ENCODE peak calls at places on chromosome 3, in four cellular contexts. W, U, V and F are unnamed samples.

GRCh38 chr3:143203848-143204247 is 84.3 kb downstream of the CHST2 start:
- DNase-seq in W (no peak), U (no peak), V (no peak), F (no peak)

GRCh38 chr3:101243285-101244211 is 76.8 kb downstream of the IMPG2 start:
- DNase-seq in W (no peak), U (no peak), V (no peak), F (no peak)

GRCh38 chr3:23865595-23866396 is 51.0 kb downstream of the NKIRAS1 start:
- DNase-seq in W (no peak), U (no peak), V (peak), F (no peak)

GRCh38 chr3:72429589-72430362 is 418.5 kb downstream of the SHQ1 start:
- DNase-seq in W (no peak), U (no peak), V (no peak), F (no peak)

GRCh38 chr3:45816544-45816943 is 20.2 kb upstream of the SLC6A20 start:
- DNase-seq in W (no peak), U (no peak), V (no peak), F (no peak)

GRCh38 chr3:49104427-49105291 is at the start of gene QARS1:
- DNase-seq in W (peak), U (peak), V (peak), F (no peak)

GRCh38 chr3:149512073-149512782 is 37.7 kb downstream of the TM4SF4 start:
- DNase-seq in W (peak), U (peak), V (peak), F (no peak)

GRCh38 chr3:194487289-194488006 is 646 bp upstream of the ATP13A3 start:
- DNase-seq in W (no peak), U (no peak), V (no peak), F (no peak)

GRCh38 chr3:172749201-172749965 is 1.1 kb upstream of the ECT2 start:
- DNase-seq in W (no peak), U (peak), V (peak), F (no peak)

GRCh38 chr3:70069557-70069956 is 70.0 kb downstream of the SAMMSON start:
- DNase-seq in W (no peak), U (no peak), V (no peak), F (no peak)

GRCh38 chr3:24829011-24829581 is 334.4 kb upstream of the THRB start:
- DNase-seq in W (peak), U (no peak), V (no peak), F (no peak)

GRCh38 chr3:105722943-105723556 is 145.8 kb downstream of the CBLB start:
- DNase-seq in W (no peak), U (no peak), V (no peak), F (no peak)

GRCh38 chr3:49295489-49296058 is 18.5 kb upstream of the C3orf62 start:
- DNase-seq in W (no peak), U (peak), V (peak), F (peak)

GRCh38 chr3:177468331-177468730 is 271.0 kb upstream of the TBL1XR1 start:
- DNase-seq in W (no peak), U (no peak), V (no peak), F (no peak)

GRCh38 chr3:142963266-142964149 is at the start of gene PAQR9:
- DNase-seq in W (peak), U (no peak), V (peak), F (no peak)

GRCh38 chr3:46700772-46701171 is 420 bp upstream of the TMIE start:
- DNase-seq in W (no peak), U (no peak), V (no peak), F (no peak)

GRCh38 chr3:87503901-87504498 is 227.6 kb upstream of the POU1F1 start:
- DNase-seq in W (no peak), U (peak), V (peak), F (peak)

GRCh38 chr3:62332771-62333381 is 40.5 kb downstream of the FEZF2 start:
- DNase-seq in W (no peak), U (peak), V (no peak), F (no peak)

GRCh38 chr3:184593923-184594303 is 32.3 kb downstream of the EPHB3 start:
- DNase-seq in W (no peak), U (no peak), V (no peak), F (no peak)

GRCh38 chr3:45134758-45135521 is 11.2 kb downstream of the CDCP1 start:
- DNase-seq in W (no peak), U (no peak), V (no peak), F (no peak)

GRCh38 chr3:196604548-196604947 is 34.9 kb upstream of the NRROS start:
- DNase-seq in W (peak), U (no peak), V (no peak), F (no peak)

GRCh38 chr3:15519096-15519495 is 2.4 kb downstream of the COLQ start:
- DNase-seq in W (no peak), U (no peak), V (no peak), F (no peak)

GRCh38 chr3:196740476-196741400 is 1.1 kb downstream of the PAK2 start:
- DNase-seq in W (no peak), U (no peak), V (peak), F (peak)

GRCh38 chr3:159082514-159082913 is 280.7 kb downstream of the MFSD1 start:
- DNase-seq in W (no peak), U (no peak), V (no peak), F (no peak)

GRCh38 chr3:148940983-148941382 is 50.4 kb upstream of the GYG1 start:
- DNase-seq in W (no peak), U (no peak), V (no peak), F (no peak)

GRCh38 chr3:172213168-172213567 is 173.8 kb downstream of the FNDC3B start:
- DNase-seq in W (no peak), U (no peak), V (no peak), F (no peak)

GRCh38 chr3:186929676-186930075 is 650 bp upstream of the ST6GAL1 start:
- DNase-seq in W (no peak), U (no peak), V (no peak), F (no peak)

GRCh38 chr3:186930143-186930638 is at the start of gene ST6GAL1:
- DNase-seq in W (peak), U (peak), V (peak), F (no peak)

GRCh38 chr3:186930639-186931486 is 537 bp downstream of the ST6GAL1 start:
- DNase-seq in W (peak), U (peak), V (peak), F (no peak)

GRCh38 chr3:186932281-186933181 is 2.2 kb downstream of the ST6GAL1 start:
- DNase-seq in W (no peak), U (no peak), V (no peak), F (no peak)

GRCh38 chr3:186931487-186932280 is 1.4 kb downstream of the ST6GAL1 start:
- DNase-seq in W (peak), U (no peak), V (peak), F (no peak)
- TF ChIP-seq EZH2 in W (no peak), U (no peak), V (no peak), F (no peak)

GRCh38 chr3:82088749-82089148 is 327.3 kb upstream of the GBE1 start:
- DNase-seq in W (no peak), U (no peak), V (no peak), F (no peak)
- TF ChIP-seq POLR2AphosphoS5 in W (no peak), U (no peak), V (no peak), F (no peak)

GRCh38 chr3:122942241-122942640 is 85.3 kb downstream of the SEMA5B start:
- DNase-seq in W (no peak), U (no peak), V (no peak), F (no peak)
- TF ChIP-seq EZH2 in W (no peak), U (no peak), V (no peak), F (no peak)

GRCh38 chr3:52608337-52608736 is 71.9 kb downstream of the UQCC5 start:
- DNase-seq in W (no peak), U (no peak), V (no peak), F (no peak)

GRCh38 chr3:52609316-52609815 is 73.0 kb downstream of the UQCC5 start:
- DNase-seq in W (no peak), U (no peak), V (peak), F (no peak)

GRCh38 chr3:52606373-52607085 is 70.1 kb downstream of the UQCC5 start:
- DNase-seq in W (no peak), U (peak), V (peak), F (no peak)
- TF ChIP-seq POLR2AphosphoS5 in W (no peak), U (peak), V (no peak), F (no peak)

GRCh38 chr3:94098487-94098886 is 35.6 kb downstream of the NSUN3 start:
- DNase-seq in W (no peak), U (no peak), V (no peak), F (no peak)
- TF ChIP-seq EZH2 in W (no peak), U (no peak), V (no peak), F (no peak)